ENCODE peak calls at places on chromosomes 2 and 18, in five cellular contexts. Q is activated naive CD4-positive, alpha-beta T cell; L is stimulated activated CD4-positive, alpha-beta T cell treated with anti-CD3 and anti-CD28 coated beads, Interleukin-12 subunit alpha, Interleukin-12 subunit beta, amount 100 ng/mL, for 24 hours; H is substantia nigra; K is left cardiac atrium. M is an unnamed sample.

GRCh38 chr2:10412380-10412779 is 35.7 kb downstream of the ODC1 start:
- DNase-seq in Q (no peak), L (peak; percentile 26), H (no peak), K (no peak), M (no peak)

GRCh38 chr2:177165731-177166711 is 46.6 kb upstream of the HNRNPA3 start:
- DNase-seq in Q (no peak), L (no peak), H (no peak), K (no peak), M (no peak)

GRCh38 chr2:237542001-237542704 is 24.2 kb upstream of the PRLH start:
- DNase-seq in Q (no peak), L (no peak), H (no peak), K (no peak), M (no peak)

GRCh38 chr2:180656455-180656847 is 324.0 kb upstream of the UBE2E3 start:
- DNase-seq in Q (no peak), L (no peak), H (no peak), K (no peak), M (no peak)

GRCh38 chr18:3960142-3960541 is 495.0 kb downstream of the DLGAP1 start:
- DNase-seq in Q (no peak), L (no peak), H (no peak), K (no peak), M (no peak)

GRCh38 chr2:152466041-152466440 is 131.1 kb downstream of the FMNL2 start:
- DNase-seq in Q (no peak), L (no peak), H (no peak), K (peak; percentile 29), M (no peak)

GRCh38 chr18:33404244-33404873 is 36.2 kb downstream of the CCDC178 start:
- DNase-seq in Q (no peak), L (no peak), H (no peak), K (no peak), M (no peak)

GRCh38 chr2:113734187-113734586 is 22.3 kb downstream of the SLC35F5 start:
- DNase-seq in Q (no peak), L (no peak), H (no peak), K (no peak), M (no peak)

GRCh38 chr2:26450031-26450635 is 27.8 kb downstream of the OTOF start:
- DNase-seq in Q (no peak), L (no peak), H (no peak), K (no peak), M (no peak)

GRCh38 chr2:227717687-227718567 is at the start of gene SLC19A3:
- DNase-seq in Q (no peak), L (no peak), H (peak; percentile 79), K (peak; percentile 92), M (peak; percentile 51)

GRCh38 chr18:76358774-76359173 is 136.3 kb downstream of the ZNF516 start:
- DNase-seq in Q (no peak), L (no peak), H (no peak), K (no peak), M (no peak)

M was measured in GOT3.